ENCODE peak calls at places on chromosome 18, in five cellular contexts. One of them, this sample, is unnamed.

GRCh38 chr18:79523738-79524180 is 128.0 kb downstream of the NFATC1 start:
- DNase-seq in H4: peak; percentile 42
- DNase-seq in GM12891: no peak
- DNase-seq in CD4-positive, CD25-positive, alpha-beta regulatory T cell: peak; percentile 64
- DNase-seq in H9: no peak
- DNase-seq in this sample: no peak

GRCh38 chr18:31658670-31659573 is 25.5 kb downstream of the B4GALT6 start:
- DNase-seq in H4: no peak
- DNase-seq in GM12891: no peak
- DNase-seq in CD4-positive, CD25-positive, alpha-beta regulatory T cell: no peak
- DNase-seq in H9: no peak
- DNase-seq in this sample: no peak

GRCh38 chr18:73258375-73259087 is 390.7 kb upstream of the NETO1 start:
- DNase-seq in H4: no peak
- DNase-seq in GM12891: no peak
- DNase-seq in CD4-positive, CD25-positive, alpha-beta regulatory T cell: no peak
- DNase-seq in H9: no peak
- DNase-seq in this sample: no peak

GRCh38 chr18:42078711-42079110 is 123.7 kb downstream of the PIK3C3 start:
- DNase-seq in H4: no peak
- DNase-seq in GM12891: no peak
- DNase-seq in CD4-positive, CD25-positive, alpha-beta regulatory T cell: no peak
- DNase-seq in H9: no peak
- DNase-seq in this sample: peak; percentile 2

GRCh38 chr18:45526120-45526841 is 89.0 kb upstream of the SLC14A2 start:
- DNase-seq in H4: no peak
- DNase-seq in GM12891: no peak
- DNase-seq in CD4-positive, CD25-positive, alpha-beta regulatory T cell: no peak
- DNase-seq in H9: no peak
- DNase-seq in this sample: no peak

GRCh38 chr18:816869-817268 is 4.8 kb upstream of the YES1 start:
- DNase-seq in H4: no peak
- DNase-seq in GM12891: no peak
- DNase-seq in CD4-positive, CD25-positive, alpha-beta regulatory T cell: no peak
- DNase-seq in H9: no peak
- DNase-seq in this sample: no peak

GRCh38 chr18:44887227-44887631 is 206.5 kb downstream of the SETBP1 start:
- DNase-seq in H4: no peak
- DNase-seq in GM12891: peak; percentile 12
- DNase-seq in CD4-positive, CD25-positive, alpha-beta regulatory T cell: no peak
- DNase-seq in H9: no peak
- DNase-seq in this sample: no peak

GRCh38 chr18:32771871-32772499 is 838 bp downstream of the KLHL14 start:
- DNase-seq in H4: no peak
- DNase-seq in GM12891: no peak
- DNase-seq in CD4-positive, CD25-positive, alpha-beta regulatory T cell: no peak
- DNase-seq in H9: peak; percentile 50
- DNase-seq in this sample: no peak

GRCh38 chr18:13703899-13704298 is 22.5 kb downstream of the FAM210A start:
- DNase-seq in H4: peak; percentile 13
- DNase-seq in GM12891: no peak
- DNase-seq in CD4-positive, CD25-positive, alpha-beta regulatory T cell: no peak
- DNase-seq in H9: no peak
- DNase-seq in this sample: no peak

GRCh38 chr18:12890500-12890899 is 6.5 kb upstream of the PTPN2 start:
- DNase-seq in H4: no peak
- DNase-seq in GM12891: no peak
- DNase-seq in CD4-positive, CD25-positive, alpha-beta regulatory T cell: no peak
- DNase-seq in H9: no peak
- DNase-seq in this sample: no peak

GRCh38 chr18:60684843-60685513 is 312.4 kb upstream of the MC4R start:
- DNase-seq in H4: peak; percentile 66
- DNase-seq in GM12891: no peak
- DNase-seq in CD4-positive, CD25-positive, alpha-beta regulatory T cell: no peak
- DNase-seq in H9: no peak
- DNase-seq in this sample: no peak

GRCh38 chr18:35484034-35484433 is 13.7 kb downstream of the INO80C start:
- DNase-seq in H4: no peak
- DNase-seq in GM12891: no peak
- DNase-seq in CD4-positive, CD25-positive, alpha-beta regulatory T cell: no peak
- DNase-seq in H9: no peak
- DNase-seq in this sample: no peak

GRCh38 chr18:41499345-41499744 is 455.7 kb upstream of the PIK3C3 start:
- DNase-seq in H4: no peak
- DNase-seq in GM12891: no peak
- DNase-seq in CD4-positive, CD25-positive, alpha-beta regulatory T cell: no peak
- DNase-seq in H9: no peak
- DNase-seq in this sample: no peak

GRCh38 chr18:12048827-12049175 is 44.8 kb upstream of the ANKRD62 start:
- DNase-seq in H4: no peak
- DNase-seq in GM12891: no peak
- DNase-seq in CD4-positive, CD25-positive, alpha-beta regulatory T cell: no peak
- DNase-seq in H9: no peak
- DNase-seq in this sample: peak; percentile 20

GRCh38 chr18:6111726-6112125 is 216.4 kb upstream of the TMEM200C start:
- DNase-seq in H4: no peak
- DNase-seq in GM12891: no peak
- DNase-seq in CD4-positive, CD25-positive, alpha-beta regulatory T cell: no peak
- DNase-seq in H9: no peak
- DNase-seq in this sample: no peak

GRCh38 chr18:63199743-63200241 is 119.8 kb downstream of the BCL2 start:
- DNase-seq in H4: no peak
- DNase-seq in GM12891: no peak
- DNase-seq in CD4-positive, CD25-positive, alpha-beta regulatory T cell: no peak
- DNase-seq in H9: no peak
- DNase-seq in this sample: no peak

GRCh38 chr18:26089247-26090129 is 925 bp downstream of the SS18 start:
- DNase-seq in H4: peak; percentile 3
- DNase-seq in GM12891: no peak
- DNase-seq in CD4-positive, CD25-positive, alpha-beta regulatory T cell: no peak
- DNase-seq in H9: peak; percentile 46
- DNase-seq in this sample: peak; percentile 8

GRCh38 chr18:13235981-13236380 is 17.4 kb downstream of the LDLRAD4 start:
- DNase-seq in H4: no peak
- DNase-seq in GM12891: no peak
- DNase-seq in CD4-positive, CD25-positive, alpha-beta regulatory T cell: no peak
- DNase-seq in H9: no peak
- DNase-seq in this sample: no peak

GRCh38 chr18:49360582-49360981 is 99.9 kb downstream of the DYM start:
- DNase-seq in H4: no peak
- DNase-seq in GM12891: no peak
- DNase-seq in CD4-positive, CD25-positive, alpha-beta regulatory T cell: no peak
- DNase-seq in H9: no peak
- DNase-seq in this sample: no peak

GRCh38 chr18:1103567-1103966 is 198.9 kb downstream of the ADCYAP1 start:
- DNase-seq in H4: no peak
- DNase-seq in GM12891: no peak
- DNase-seq in CD4-positive, CD25-positive, alpha-beta regulatory T cell: no peak
- DNase-seq in H9: no peak
- DNase-seq in this sample: no peak

GRCh38 chr18:61612517-61612916 is 279.3 kb downstream of the CDH20 start:
- DNase-seq in H4: no peak
- DNase-seq in GM12891: no peak
- DNase-seq in CD4-positive, CD25-positive, alpha-beta regulatory T cell: no peak
- DNase-seq in H9: no peak
- DNase-seq in this sample: no peak

GRCh38 chr18:47725656-47726055 is 204.8 kb downstream of the SMAD2 start:
- DNase-seq in H4: no peak
- DNase-seq in GM12891: no peak
- DNase-seq in CD4-positive, CD25-positive, alpha-beta regulatory T cell: no peak
- DNase-seq in H9: no peak
- DNase-seq in this sample: no peak

GRCh38 chr18:10851824-10852225 is 297.5 kb downstream of the PIEZO2 start:
- DNase-seq in H4: peak; percentile 70
- DNase-seq in GM12891: peak; percentile 12
- DNase-seq in CD4-positive, CD25-positive, alpha-beta regulatory T cell: no peak
- DNase-seq in H9: no peak
- DNase-seq in this sample: peak; percentile 33